ENCODE peak calls at places on chromosomes 7 and 10, in four cellular contexts. C is Caki2; E is NCI-H2029; A is activated effector memory CD4-positive, alpha-beta T cell treated with anti-CD3 and anti-CD28 coated beads, Interleukin-2, amount 50 U/mL, for 16 hours. X is an unnamed sample.

GRCh38 chr10:72069751-72070501 is 18.4 kb downstream of the SPOCK2 start:
- DNase-seq in C (no peak), E (no peak), A (no peak), X (no peak)

GRCh38 chr7:80923211-80923612 is 4.4 kb upstream of the SEMA3C start:
- DNase-seq in A (no peak), C (no peak), E (peak; percentile 77), X (no peak)

GRCh38 chr7:99098824-99099498 is 44.9 kb downstream of the SMURF1 start:
- DNase-seq in E (no peak), C (peak; percentile 65), A (no peak), X (no peak)

GRCh38 chr7:82358923-82359322 is 84.7 kb downstream of the CACNA2D1 start:
- DNase-seq in C (no peak), A (no peak), E (no peak), X (no peak)

GRCh38 chr10:13699216-13699615 is 112.5 kb downstream of the PRPF18 start:
- DNase-seq in A (no peak), E (no peak), C (no peak), X (no peak)

GRCh38 chr10:86671985-86672710 is 3.8 kb downstream of the LDB3 start:
- DNase-seq in E (no peak), C (no peak), A (no peak), X (no peak)

GRCh38 chr10:7652121-7652520 is 14.6 kb downstream of the ITIH5 start:
- DNase-seq in C (no peak), A (no peak), E (no peak), X (no peak)

GRCh38 chr7:2894118-2894940 is 50.2 kb upstream of the GNA12 start:
- DNase-seq in E (no peak), C (no peak), A (peak; percentile 79), X (no peak)

GRCh38 chr7:149868638-149869290 is 5.0 kb upstream of the ATP6V0E2 start:
- DNase-seq in A (no peak), C (no peak), E (no peak), X (no peak)

GRCh38 chr7:64463636-64464375 is 99.1 kb downstream of the ZNF680 start:
- DNase-seq in A (peak; percentile 66), E (peak; percentile 90), C (no peak), X (no peak)

GRCh38 chr10:78802866-78803265 is 265.9 kb upstream of the ZMIZ1 start:
- DNase-seq in A (no peak), C (no peak), E (no peak), X (peak; percentile 48)

GRCh38 chr7:131103997-131104396 is 223.7 kb upstream of the MKLN1 start:
- DNase-seq in E (no peak), C (no peak), A (no peak), X (peak; percentile 95)

GRCh38 chr10:72340510-72340895 is 14.2 kb downstream of the DNAJB12 start:
- DNase-seq in A (peak; percentile 91), C (no peak), E (no peak), X (no peak)

GRCh38 chr10:43252785-43253341 is 14.0 kb downstream of the RASGEF1A start:
- DNase-seq in E (no peak), A (peak; percentile 50), C (no peak), X (no peak)

GRCh38 chr10:81905161-81905560 is 30.2 kb downstream of the NRG3 start:
- DNase-seq in C (no peak), A (no peak), E (no peak), X (no peak)

GRCh38 chr10:73495884-73496674 is at the start of gene PPP3CB:
- DNase-seq in E (peak; percentile 79), C (peak; percentile 94), A (peak; percentile 96), X (peak; percentile 96)

GRCh38 chr7:514651-515598 is 4.7 kb downstream of the PDGFA start:
- DNase-seq in E (no peak), A (no peak), C (no peak), X (no peak)

GRCh38 chr7:149196151-149196704 is 882 bp downstream of the ZNF282 start:
- DNase-seq in C (peak; percentile 25), E (no peak), A (no peak), X (no peak)

GRCh38 chr7:107810626-107811025 is 7.6 kb upstream of the SLC26A3 start:
- DNase-seq in A (no peak), C (no peak), E (no peak), X (no peak)

GRCh38 chr10:47260505-47261111 is 39.4 kb upstream of the GDF10 start:
- DNase-seq in C (no peak), A (no peak), E (no peak), X (no peak)

GRCh38 chr10:110138197-110138812 is 69.1 kb upstream of the MXI1 start:
- DNase-seq in C (peak; percentile 58), A (no peak), E (no peak), X (peak; percentile 62)

GRCh38 chr10:6203331-6204062 is 765 bp downstream of the PFKFB3 start:
- DNase-seq in E (no peak), A (peak; percentile 85), C (peak; percentile 77), X (no peak)

GRCh38 chr10:74029943-74030342 is 32.0 kb downstream of the VCL start:
- DNase-seq in A (no peak), C (no peak), E (no peak), X (no peak)

GRCh38 chr7:15905251-15906040 is 219.0 kb upstream of the MEOX2 start:
- DNase-seq in A (no peak), E (no peak), C (no peak), X (no peak)

GRCh38 chr7:52696183-52696582 is 339.2 kb upstream of the POM121L12 start:
- DNase-seq in E (no peak), A (no peak), C (no peak), X (peak; percentile 91)

GRCh38 chr10:15043674-15044073 is at the start of gene OLAH:
- DNase-seq in C (no peak), E (no peak), A (no peak), X (no peak)

GRCh38 chr7:50509459-50509858 is 55.7 kb downstream of the DDC start:
- DNase-seq in A (no peak), C (peak; percentile 21), E (no peak), X (no peak)

GRCh38 chr7:77444123-77444522 is 28.0 kb upstream of the GSAP start:
- DNase-seq in A (no peak), E (no peak), C (no peak), X (no peak)

GRCh38 chr10:129898701-129899563 is 65.1 kb downstream of the EBF3 start:
- DNase-seq in A (no peak), E (no peak), C (no peak), X (no peak)

GRCh38 chr10:132292287-132292971 is 15.3 kb downstream of the STK32C start:
- DNase-seq in C (no peak), E (no peak), A (no peak), X (no peak)

GRCh38 chr10:118950190-118950658 is 79.3 kb upstream of the NANOS1 start:
- DNase-seq in C (peak; percentile 39), A (no peak), E (peak; percentile 10), X (no peak)

GRCh38 chr10:475709-476457 is 213.6 kb downstream of the DIP2C start:
- DNase-seq in E (no peak), A (no peak), C (no peak), X (no peak)

GRCh38 chr10:130017010-130017630 is 53.0 kb upstream of the EBF3 start:
- DNase-seq in E (no peak), C (no peak), A (no peak), X (no peak)

GRCh38 chr10:24952701-24953349 is 419 bp upstream of the PRTFDC1 start:
- DNase-seq in C (no peak), A (peak; percentile 81), E (no peak), X (no peak)

GRCh38 chr7:85030893-85031292 is 156.0 kb downstream of the SEMA3D start:
- DNase-seq in A (no peak), C (peak; percentile 40), E (no peak), X (peak; percentile 51)

GRCh38 chr10:129779126-129779525 is 184.9 kb downstream of the EBF3 start:
- DNase-seq in A (peak; percentile 58), E (no peak), C (no peak), X (no peak)

GRCh38 chr10:107971973-107972372 is 807.5 kb upstream of the SORCS1 start:
- DNase-seq in C (peak; percentile 48), A (no peak), E (no peak), X (peak; percentile 65)

X was measured in astrocyte of the cerebellum.